ENCODE peak calls at places on chromosomes 6 and 20, in ten cellular contexts. X, B, L, T, I, J, S, P, W and Q are unnamed samples.

GRCh38 chr6:124968401-124968800 is 6.2 kb downstream of the RNF217 start:
- DNase-seq in S (no peak), W (peak; percentile 48), P (no peak), T (no peak), I (no peak), J (no peak), L (no peak), X (no peak), B (no peak), Q (no peak)

GRCh38 chr6:56188429-56188828 is 59.0 kb downstream of the COL21A1 start:
- DNase-seq in S (no peak), P (no peak), W (no peak), T (no peak), I (no peak), B (no peak), J (no peak), L (no peak), X (no peak), Q (no peak)

GRCh38 chr20:23923891-23924435 is 44.4 kb upstream of the CST5 start:
- DNase-seq in I (no peak), L (no peak), J (no peak), S (no peak), X (no peak), P (no peak), W (no peak), T (no peak), B (no peak), Q (no peak)

GRCh38 chr6:44738652-44739141 is 351.2 kb downstream of the CDC5L start:
- DNase-seq in T (no peak), J (peak; percentile 6), W (peak; percentile 69), X (no peak), I (no peak), L (no peak), B (peak; percentile 17), S (no peak), P (no peak), Q (peak; percentile 21)

GRCh38 chr6:168412456-168412855 is 28.5 kb upstream of the SMOC2 start:
- DNase-seq in B (no peak), X (no peak), I (no peak), P (no peak), J (no peak), S (no peak), W (no peak), L (no peak), T (no peak), Q (no peak)

GRCh38 chr6:26200918-26201721 is 113.9 kb downstream of the HFE start:
- DNase-seq in W (no peak), X (no peak), L (no peak), J (no peak), B (no peak), T (no peak), I (no peak), P (no peak), S (no peak), Q (no peak)

GRCh38 chr20:18702736-18703135 is 110.8 kb upstream of the SCP2D1 start:
- DNase-seq in X (no peak), W (no peak), P (no peak), I (no peak), L (no peak), S (no peak), T (no peak), J (no peak), B (no peak), Q (no peak)

GRCh38 chr6:42572523-42572922 is 8.7 kb downstream of the UBR2 start:
- DNase-seq in T (no peak), J (no peak), S (no peak), X (no peak), L (no peak), P (no peak), I (no peak), W (no peak), B (no peak), Q (no peak)

GRCh38 chr6:106751501-106752252 is 122.3 kb downstream of the QRSL1 start:
- DNase-seq in W (peak; percentile 42), P (no peak), S (no peak), B (no peak), T (no peak), I (no peak), X (no peak), J (peak; percentile 1), L (no peak), Q (no peak)